ENCODE peak calls at places on chromosomes 11 and 22, in ten cellular contexts. H is prostate gland, T is H54, F is Peyer's patch, Y is ovary, C is lower leg skin, W is NB4, L is uterus, S is heart left ventricle, J is spleen. D is an unnamed sample.
A peak's percentile ranks its signal among the peaks of the same experiment; 100 is the strongest.

GRCh38 chr11:46015941-46016340 is 93.5 kb downstream of the LARGE2 start:
- DNase-seq in L (no peak), J (no peak), W (no peak), C (no peak), Y (no peak), S (no peak), F (no peak), T (no peak), H (no peak), D (no peak)

GRCh38 chr22:37218771-37219411 is 6.6 kb upstream of the SSTR3 start:
- DNase-seq in F (no peak), S (no peak), Y (no peak), H (no peak), W (no peak), C (no peak), L (no peak), T (no peak), J (peak; percentile 78), D (no peak)

GRCh38 chr22:44723801-44724200 is 21.8 kb downstream of the PRR5 start:
- DNase-seq in T (peak; percentile 23), S (no peak), L (no peak), H (no peak), W (peak; percentile 54), Y (no peak), F (no peak), C (no peak), J (no peak), D (peak; percentile 52)

GRCh38 chr22:46267431-46268279 is at the start of gene TTC38:
- DNase-seq in W (peak; percentile 87), J (peak; percentile 94), Y (peak; percentile 93), T (peak; percentile 90), H (peak; percentile 92), F (peak; percentile 96), C (peak; percentile 97), S (peak; percentile 96), L (peak; percentile 89), D (peak; percentile 89)

GRCh38 chr11:110513521-110514450 is 84.0 kb downstream of the FDX1 start:
- DNase-seq in F (no peak), T (no peak), L (no peak), H (no peak), S (no peak), W (no peak), C (peak; percentile 72), J (no peak), Y (no peak), D (no peak)

GRCh38 chr11:8814209-8814922 is 96.6 kb upstream of the AKIP1 start:
- DNase-seq in T (peak; percentile 62), F (no peak), L (no peak), C (no peak), W (no peak), J (no peak), S (no peak), H (no peak), Y (no peak), D (no peak)

GRCh38 chr22:46592390-46592872 is 27.8 kb upstream of the GRAMD4 start:
- DNase-seq in Y (no peak), L (no peak), C (peak; percentile 88), H (no peak), W (peak; percentile 86), T (peak; percentile 76), S (peak; percentile 75), F (no peak), J (peak; percentile 92), D (peak; percentile 36)

GRCh38 chr11:124875401-124875800 is 10.2 kb downstream of the ROBO3 start:
- DNase-seq in C (peak; percentile 83), Y (no peak), L (no peak), H (no peak), S (no peak), J (peak; percentile 79), F (peak; percentile 28), T (no peak), W (no peak), D (no peak)

GRCh38 chr11:118436639-118437045 is 350 bp downstream of the KMT2A start:
- DNase-seq in W (peak; percentile 56), H (no peak), Y (no peak), J (peak; percentile 90), F (no peak), S (peak; percentile 22), L (no peak), T (no peak), C (peak; percentile 85), D (peak; percentile 81)

GRCh38 chr11:128627666-128628342 is 40.4 kb upstream of the ETS1 start:
- DNase-seq in C (no peak), S (no peak), H (no peak), J (no peak), F (no peak), T (no peak), L (no peak), Y (no peak), W (peak; percentile 30), D (no peak)

GRCh38 chr11:132062031-132062430 is 691.6 kb downstream of the NTM start:
- DNase-seq in T (no peak), W (no peak), L (no peak), C (no peak), J (no peak), F (no peak), H (no peak), Y (no peak), S (no peak), D (no peak)

GRCh38 chr11:132062541-132062940 is 692.1 kb downstream of the NTM start:
- DNase-seq in T (no peak), H (no peak), C (no peak), L (no peak), Y (no peak), W (no peak), S (no peak), F (no peak), J (no peak), D (no peak)

GRCh38 chr11:132060546-132060945 is 690.1 kb downstream of the NTM start:
- DNase-seq in H (no peak), C (no peak), L (no peak), F (no peak), Y (no peak), S (no peak), T (no peak), W (no peak), J (no peak), D (no peak)

GRCh38 chr11:132068556-132068955 is 698.1 kb downstream of the NTM start:
- DNase-seq in T (no peak), J (no peak), L (no peak), H (no peak), S (no peak), Y (no peak), C (no peak), W (no peak), F (no peak), D (no peak)

DNA sequence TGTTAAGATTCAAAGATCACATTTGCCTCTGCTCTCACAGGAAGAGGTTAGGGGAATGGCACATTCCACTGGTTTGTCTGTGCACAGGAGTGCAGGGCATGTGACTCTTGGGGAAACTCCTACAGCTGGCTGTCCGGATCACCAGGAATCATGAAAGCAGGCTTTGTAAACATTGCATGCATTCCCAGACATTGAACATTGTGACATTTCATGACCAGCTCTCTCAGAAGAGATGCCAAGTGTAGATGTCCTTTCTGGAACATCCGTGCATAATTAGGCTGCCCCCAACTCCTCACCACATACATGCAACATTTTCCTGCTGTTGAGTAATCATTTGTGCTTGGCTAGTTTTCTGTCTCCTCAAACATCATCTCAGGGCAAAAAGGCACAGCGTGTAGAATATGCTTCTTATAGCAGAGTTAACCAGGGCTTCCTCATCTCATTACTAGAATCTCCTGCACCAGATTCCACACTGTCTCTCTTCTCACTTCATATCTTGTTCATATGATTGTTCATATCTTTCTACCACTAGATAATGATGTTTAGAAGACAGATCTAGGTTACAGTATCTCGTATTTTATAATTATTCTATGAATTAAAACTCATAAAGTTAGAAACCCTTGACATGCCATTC is 694.7 kb downstream of the NTM start:
- DNase-seq in S (no peak), J (no peak), L (no peak), H (no peak), C (no peak), T (no peak), F (no peak), W (no peak), Y (no peak), D (no peak)
- TF ChIP-seq POLR2A in S (no peak), J (no peak), L (no peak), H (no peak), C (no peak), T (no peak), F (no peak), W (no peak), Y (no peak), D (no peak)

GRCh38 chr11:65899356-65900124 is 648 bp downstream of the FOSL1 start:
- DNase-seq in S (peak; percentile 56), F (peak; percentile 79), T (no peak), L (no peak), H (no peak), C (peak; percentile 95), J (peak; percentile 92), W (peak; percentile 91), Y (peak; percentile 60), D (peak; percentile 87)
- TF ChIP-seq POLR2A in S (peak; percentile 29), F (no peak), T (no peak), L (no peak), H (peak; percentile 40), C (no peak), J (no peak), W (peak; percentile 37), Y (no peak), D (no peak)

GRCh38 chr11:121023848-121024751 is at the start of gene TBCEL:
- DNase-seq in H (peak; percentile 64), F (peak; percentile 81), J (peak; percentile 96), L (peak; percentile 76), C (peak; percentile 95), W (peak; percentile 89), Y (peak; percentile 95), T (peak; percentile 81), S (peak; percentile 90), D (peak; percentile 87)
- TF ChIP-seq POLR2A in H (peak; percentile 36), F (no peak), J (no peak), L (peak; percentile 11), C (no peak), W (peak; percentile 43), Y (no peak), T (peak; percentile 20), S (peak; percentile 37), D (peak; percentile 42)

DNA sequence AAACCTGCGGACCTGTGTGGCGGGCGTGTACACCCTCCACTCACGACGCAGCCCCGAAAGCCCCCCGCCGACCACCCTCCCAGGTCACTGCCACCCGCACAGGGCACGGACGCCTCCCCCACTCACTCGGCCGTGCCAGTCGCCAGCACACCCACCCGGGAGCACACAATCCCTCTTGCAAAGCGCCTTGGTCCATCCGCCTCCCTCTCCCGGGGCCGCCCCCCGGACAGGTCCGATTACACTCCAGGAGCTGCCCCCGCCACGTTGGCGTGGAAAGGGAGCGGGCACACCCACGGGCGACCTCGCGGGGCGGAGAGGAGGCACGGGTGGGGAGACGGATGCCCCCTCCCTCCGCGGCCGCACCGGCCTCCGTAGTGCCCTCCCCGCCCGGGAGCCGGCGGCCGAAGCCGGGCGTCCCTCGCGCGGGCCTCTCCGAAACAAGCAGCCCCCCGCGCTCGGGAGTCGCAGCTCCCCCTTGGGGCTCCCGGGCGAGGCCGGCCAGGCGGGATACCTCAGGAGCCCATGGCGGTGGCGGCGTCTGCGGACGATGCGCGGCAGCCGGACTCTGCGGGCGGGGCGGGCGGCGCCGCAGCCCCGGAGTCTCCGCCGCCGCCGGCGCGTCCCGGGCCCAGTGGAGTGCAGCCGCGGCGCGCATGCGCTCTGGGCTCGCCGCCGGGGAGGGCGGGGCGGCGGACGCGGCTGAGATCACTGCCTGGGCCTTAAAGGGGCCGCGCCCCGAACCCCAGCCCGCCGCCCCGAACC is at the start of gene TMEM184B:
- DNase-seq in C (peak; percentile 95), H (peak; percentile 66), F (peak; percentile 88), S (peak; percentile 84), L (peak; percentile 73), W (peak; percentile 71), J (peak; percentile 94), T (peak; percentile 77), Y (peak; percentile 88), D (peak; percentile 86)
- TF ChIP-seq POLR2A in C (no peak), H (peak; percentile 79), F (peak; percentile 49), S (peak; percentile 94), L (peak; percentile 96), W (peak; percentile 49), J (peak; percentile 57), T (peak; percentile 76), Y (peak; percentile 95), D (peak; percentile 57)

GRCh38 chr11:64856382-64857227 is 12.2 kb upstream of the CDC42BPG start:
- DNase-seq in T (peak; percentile 89), L (peak; percentile 63), Y (no peak), F (peak; percentile 75), J (no peak), H (no peak), W (peak; percentile 99), S (no peak), C (peak; percentile 97), D (no peak)
- TF ChIP-seq POLR2A in T (no peak), L (no peak), Y (no peak), F (peak; percentile 17), J (no peak), H (no peak), W (no peak), S (no peak), C (no peak), D (no peak)

D was measured in erythroblast.